ENCODE peak calls at places on chromosomes 3 and 15, in eight cellular contexts. B is Caki2, Z is myocyte, X is esophagus muscularis mucosa, V is DMS153, O is astrocyte, N is lung, A is breast epithelium. F is an unnamed sample.

GRCh38 chr3:105791919-105792786 is 76.7 kb downstream of the CBLB start:
- DNase-seq in A (no peak), Z (peak), O (peak), X (peak), V (no peak), B (peak), N (peak), F (no peak)

GRCh38 chr3:32960404-32961160 is 9.1 kb downstream of the CCR4 start:
- DNase-seq in Z (no peak), X (peak), N (no peak), V (no peak), O (no peak), B (no peak), A (no peak), F (no peak)

GRCh38 chr3:69033470-69033869 is 18.7 kb downstream of the TMF1 start:
- DNase-seq in V (no peak), Z (no peak), A (no peak), X (no peak), O (no peak), B (no peak), N (no peak), F (no peak)

GRCh38 chr3:47420511-47421484 is 40.0 kb downstream of the PTPN23 start:
- DNase-seq in N (peak), Z (peak), X (peak), V (peak), B (peak), A (peak), O (peak), F (peak)

GRCh38 chr15:36161781-36162212 is 417.6 kb upstream of the CDIN1 start:
- DNase-seq in X (no peak), N (no peak), V (no peak), A (no peak), Z (peak), B (no peak), O (no peak), F (no peak)

GRCh38 chr15:78932216-78932808 is 12.5 kb downstream of the CTSH start:
- DNase-seq in O (no peak), X (no peak), Z (no peak), V (no peak), B (no peak), A (no peak), N (no peak), F (no peak)

GRCh38 chr15:70708839-70709238 is 54.5 kb downstream of the UACA start:
- DNase-seq in B (no peak), Z (no peak), V (no peak), X (no peak), O (peak), A (no peak), N (no peak), F (no peak)

GRCh38 chr3:155386817-155387403 is 93.4 kb upstream of the STRIT1 start:
- DNase-seq in N (no peak), X (no peak), Z (peak), O (no peak), V (no peak), A (no peak), B (no peak), F (no peak)

GRCh38 chr3:159929181-159929893 is 59.3 kb upstream of the IL12A start:
- DNase-seq in O (peak), Z (peak), A (no peak), N (no peak), X (peak), B (peak), V (no peak), F (no peak)

GRCh38 chr15:99076555-99077308 is 28.1 kb upstream of the SYNM start:
- DNase-seq in N (peak), Z (peak), B (peak), V (peak), A (peak), O (peak), X (no peak), F (peak)

GRCh38 chr15:58222698-58223097 is 84.5 kb downstream of the AQP9 start:
- DNase-seq in V (no peak), Z (peak), A (no peak), X (no peak), N (no peak), B (no peak), O (peak), F (no peak)

GRCh38 chr3:541328-541727 is 344.8 kb downstream of the CHL1 start:
- DNase-seq in V (no peak), X (no peak), A (no peak), B (no peak), N (no peak), Z (no peak), O (no peak), F (no peak)

GRCh38 chr3:60542981-60543380 is 708.3 kb downstream of the FHIT start:
- DNase-seq in Z (no peak), A (no peak), B (no peak), N (no peak), V (no peak), O (no peak), X (no peak), F (no peak)

GRCh38 chr15:85832389-85832788 is 37.7 kb upstream of the KLHL25 start:
- DNase-seq in A (no peak), V (no peak), X (no peak), O (no peak), N (no peak), B (no peak), Z (no peak), F (no peak)

GRCh38 chr3:149395107-149396089 is 17.9 kb upstream of the TM4SF1 start:
- DNase-seq in X (no peak), N (peak), B (peak), Z (peak), A (peak), V (peak), O (peak), F (no peak)

GRCh38 chr15:73955326-73955725 is 29.1 kb downstream of the LOXL1 start:
- DNase-seq in X (no peak), A (peak), O (no peak), N (no peak), B (no peak), Z (no peak), V (no peak), F (no peak)

GRCh38 chr15:34729886-34730285 is 24.9 kb downstream of the GJD2 start:
- DNase-seq in X (no peak), V (no peak), O (no peak), A (no peak), B (no peak), N (no peak), Z (no peak), F (no peak)

GRCh38 chr15:45732544-45733130 is 97.8 kb downstream of the SQOR start:
- DNase-seq in V (no peak), X (no peak), N (no peak), B (no peak), Z (peak), O (no peak), A (no peak), F (no peak)

GRCh38 chr15:91909111-91909510 is 55.6 kb downstream of the SLCO3A1 start:
- DNase-seq in X (no peak), V (no peak), Z (no peak), N (no peak), O (no peak), B (no peak), A (no peak), F (no peak)